ENCODE peak calls at places on chromosomes 7 and 10, in five cellular contexts. One of them, this sample, is unnamed.

GRCh38 chr7:98681951-98682350 is 64.9 kb downstream of the NPTX2 start:
- DNase-seq in CD8-positive, alpha-beta T cell: no peak
- DNase-seq in cardiac fibroblast: no peak
- DNase-seq in tibial artery: no peak
- DNase-seq in mammary epithelial cell: peak; percentile 3
- DNase-seq in this sample: no peak

GRCh38 chr10:117174439-117175214 is 22.7 kb upstream of the KCNK18 start:
- DNase-seq in cardiac fibroblast: peak; percentile 77
- DNase-seq in mammary epithelial cell: peak; percentile 77
- DNase-seq in CD8-positive, alpha-beta T cell: peak; percentile 84
- DNase-seq in tibial artery: peak; percentile 76
- DNase-seq in this sample: peak; percentile 91

GRCh38 chr7:3065724-3066143 is 22.1 kb upstream of the CARD11 start:
- DNase-seq in mammary epithelial cell: no peak
- DNase-seq in tibial artery: no peak
- DNase-seq in CD8-positive, alpha-beta T cell: peak; percentile 57
- DNase-seq in cardiac fibroblast: peak; percentile 2
- DNase-seq in this sample: peak; percentile 36

GRCh38 chr10:50937230-50937907 is 51.9 kb upstream of the A1CF start:
- DNase-seq in cardiac fibroblast: peak; percentile 69
- DNase-seq in CD8-positive, alpha-beta T cell: no peak
- DNase-seq in mammary epithelial cell: peak; percentile 12
- DNase-seq in tibial artery: no peak
- DNase-seq in this sample: peak; percentile 9

GRCh38 chr7:16851829-16852228 is 30.0 kb downstream of the AGR3 start:
- DNase-seq in tibial artery: no peak
- DNase-seq in cardiac fibroblast: no peak
- DNase-seq in mammary epithelial cell: no peak
- DNase-seq in CD8-positive, alpha-beta T cell: no peak
- DNase-seq in this sample: no peak

GRCh38 chr7:87475359-87476178 is at the start of gene ABCB4:
- DNase-seq in CD8-positive, alpha-beta T cell: no peak
- DNase-seq in cardiac fibroblast: no peak
- DNase-seq in mammary epithelial cell: no peak
- DNase-seq in tibial artery: no peak
- DNase-seq in this sample: no peak

GRCh38 chr10:878333-878753 is 53.2 kb downstream of the LARP4B start:
- DNase-seq in tibial artery: no peak
- DNase-seq in CD8-positive, alpha-beta T cell: no peak
- DNase-seq in cardiac fibroblast: peak; percentile 13
- DNase-seq in mammary epithelial cell: no peak
- DNase-seq in this sample: no peak

GRCh38 chr10:114772496-114773196 is 48.9 kb upstream of the FHIP2A start:
- DNase-seq in CD8-positive, alpha-beta T cell: no peak
- DNase-seq in mammary epithelial cell: no peak
- DNase-seq in tibial artery: no peak
- DNase-seq in cardiac fibroblast: no peak
- DNase-seq in this sample: no peak

GRCh38 chr10:105291571-105291970 is 650.5 kb downstream of the SORCS3 start:
- DNase-seq in tibial artery: no peak
- DNase-seq in mammary epithelial cell: peak; percentile 2
- DNase-seq in CD8-positive, alpha-beta T cell: no peak
- DNase-seq in cardiac fibroblast: no peak
- DNase-seq in this sample: no peak

GRCh38 chr7:40758590-40758989 is 623.8 kb downstream of the SUGCT start:
- DNase-seq in mammary epithelial cell: no peak
- DNase-seq in tibial artery: no peak
- DNase-seq in cardiac fibroblast: peak; percentile 46
- DNase-seq in CD8-positive, alpha-beta T cell: no peak
- DNase-seq in this sample: no peak

GRCh38 chr7:105656922-105657521 is 75.7 kb upstream of the EFCAB10 start:
- DNase-seq in mammary epithelial cell: no peak
- DNase-seq in CD8-positive, alpha-beta T cell: peak; percentile 72
- DNase-seq in cardiac fibroblast: no peak
- DNase-seq in tibial artery: no peak
- DNase-seq in this sample: peak; percentile 65

GRCh38 chr7:29809533-29810155 is 3.3 kb downstream of the WIPF3 start:
- DNase-seq in cardiac fibroblast: no peak
- DNase-seq in CD8-positive, alpha-beta T cell: no peak
- DNase-seq in tibial artery: no peak
- DNase-seq in mammary epithelial cell: no peak
- DNase-seq in this sample: no peak

GRCh38 chr10:4315529-4315928 is 510.5 kb upstream of the AKR1E2 start:
- DNase-seq in tibial artery: no peak
- DNase-seq in cardiac fibroblast: peak; percentile 91
- DNase-seq in mammary epithelial cell: no peak
- DNase-seq in CD8-positive, alpha-beta T cell: no peak
- DNase-seq in this sample: no peak

GRCh38 chr10:30454744-30455498 is 20.9 kb downstream of the MAP3K8 start:
- DNase-seq in CD8-positive, alpha-beta T cell: no peak
- DNase-seq in cardiac fibroblast: peak; percentile 98
- DNase-seq in mammary epithelial cell: no peak
- DNase-seq in tibial artery: no peak
- DNase-seq in this sample: no peak

GRCh38 chr10:121608669-121609190 is 10.5 kb upstream of the FGFR2 start:
- DNase-seq in cardiac fibroblast: no peak
- DNase-seq in CD8-positive, alpha-beta T cell: peak; percentile 17
- DNase-seq in tibial artery: peak; percentile 71
- DNase-seq in mammary epithelial cell: peak; percentile 49
- DNase-seq in this sample: peak; percentile 63

GRCh38 chr7:117808273-117808868 is 64.9 kb downstream of the CTTNBP2 start:
- DNase-seq in tibial artery: peak; percentile 71
- DNase-seq in cardiac fibroblast: no peak
- DNase-seq in CD8-positive, alpha-beta T cell: no peak
- DNase-seq in mammary epithelial cell: no peak
- DNase-seq in this sample: no peak

GRCh38 chr7:36765605-36766004 is 41.3 kb upstream of the AOAH start:
- DNase-seq in cardiac fibroblast: no peak
- DNase-seq in CD8-positive, alpha-beta T cell: no peak
- DNase-seq in mammary epithelial cell: no peak
- DNase-seq in tibial artery: no peak
- DNase-seq in this sample: no peak

GRCh38 chr10:72425133-72425532 is 70.4 kb upstream of the DNAJB12 start:
- DNase-seq in CD8-positive, alpha-beta T cell: no peak
- DNase-seq in tibial artery: no peak
- DNase-seq in mammary epithelial cell: no peak
- DNase-seq in cardiac fibroblast: peak; percentile 62
- DNase-seq in this sample: no peak

GRCh38 chr10:90775351-90776028 is 82.3 kb downstream of the HTR7 start:
- DNase-seq in mammary epithelial cell: peak; percentile 64
- DNase-seq in CD8-positive, alpha-beta T cell: no peak
- DNase-seq in tibial artery: no peak
- DNase-seq in cardiac fibroblast: peak; percentile 83
- DNase-seq in this sample: no peak

GRCh38 chr7:34091330-34091917 is 186.1 kb downstream of the BMPER start:
- DNase-seq in CD8-positive, alpha-beta T cell: no peak
- DNase-seq in mammary epithelial cell: peak; percentile 42
- DNase-seq in cardiac fibroblast: peak; percentile 71
- DNase-seq in tibial artery: no peak
- DNase-seq in this sample: peak; percentile 46

GRCh38 chr7:101987494-101987893 is 170.1 kb downstream of the CUX1 start:
- DNase-seq in CD8-positive, alpha-beta T cell: no peak
- DNase-seq in mammary epithelial cell: no peak
- DNase-seq in cardiac fibroblast: no peak
- DNase-seq in tibial artery: no peak
- DNase-seq in this sample: no peak

GRCh38 chr7:128697301-128697905 is 25.3 kb downstream of the GARIN1A start:
- DNase-seq in tibial artery: no peak
- DNase-seq in cardiac fibroblast: peak; percentile 68
- DNase-seq in CD8-positive, alpha-beta T cell: peak; percentile 21
- DNase-seq in mammary epithelial cell: peak; percentile 62
- DNase-seq in this sample: peak; percentile 60
- TF ChIP-seq CTCF in tibial artery: peak; percentile 7
- TF ChIP-seq CTCF in cardiac fibroblast: peak; percentile 43
- TF ChIP-seq CTCF in CD8-positive, alpha-beta T cell: no peak
- TF ChIP-seq CTCF in mammary epithelial cell: no peak
- TF ChIP-seq CTCF in this sample: no peak

GRCh38 chr7:142873281-142873784 is 12.2 kb downstream of the TRPV6 start:
- DNase-seq in mammary epithelial cell: no peak
- DNase-seq in CD8-positive, alpha-beta T cell: no peak
- DNase-seq in tibial artery: no peak
- DNase-seq in cardiac fibroblast: peak; percentile 11
- DNase-seq in this sample: peak; percentile 43
- TF ChIP-seq CTCF in mammary epithelial cell: peak; percentile 57
- TF ChIP-seq CTCF in CD8-positive, alpha-beta T cell: no peak
- TF ChIP-seq CTCF in tibial artery: peak; percentile 6
- TF ChIP-seq CTCF in cardiac fibroblast: peak; percentile 67
- TF ChIP-seq CTCF in this sample: peak; percentile 76

GRCh38 chr7:71753959-71754652 is 622.2 kb downstream of the GALNT17 start:
- DNase-seq in mammary epithelial cell: no peak
- DNase-seq in cardiac fibroblast: no peak
- DNase-seq in tibial artery: no peak
- DNase-seq in CD8-positive, alpha-beta T cell: no peak
- DNase-seq in this sample: no peak

GRCh38 chr7:71753236-71753635 is 621.3 kb downstream of the GALNT17 start:
- DNase-seq in CD8-positive, alpha-beta T cell: no peak
- DNase-seq in mammary epithelial cell: no peak
- DNase-seq in tibial artery: no peak
- DNase-seq in cardiac fibroblast: no peak
- DNase-seq in this sample: no peak

GRCh38 chr7:71754828-71755227 is 622.9 kb downstream of the GALNT17 start:
- DNase-seq in CD8-positive, alpha-beta T cell: no peak
- DNase-seq in tibial artery: no peak
- DNase-seq in mammary epithelial cell: no peak
- DNase-seq in cardiac fibroblast: no peak
- DNase-seq in this sample: no peak

GRCh38 chr7:71750290-71750689 is 618.3 kb downstream of the GALNT17 start:
- DNase-seq in tibial artery: no peak
- DNase-seq in cardiac fibroblast: no peak
- DNase-seq in CD8-positive, alpha-beta T cell: no peak
- DNase-seq in mammary epithelial cell: no peak
- DNase-seq in this sample: no peak

DNA sequence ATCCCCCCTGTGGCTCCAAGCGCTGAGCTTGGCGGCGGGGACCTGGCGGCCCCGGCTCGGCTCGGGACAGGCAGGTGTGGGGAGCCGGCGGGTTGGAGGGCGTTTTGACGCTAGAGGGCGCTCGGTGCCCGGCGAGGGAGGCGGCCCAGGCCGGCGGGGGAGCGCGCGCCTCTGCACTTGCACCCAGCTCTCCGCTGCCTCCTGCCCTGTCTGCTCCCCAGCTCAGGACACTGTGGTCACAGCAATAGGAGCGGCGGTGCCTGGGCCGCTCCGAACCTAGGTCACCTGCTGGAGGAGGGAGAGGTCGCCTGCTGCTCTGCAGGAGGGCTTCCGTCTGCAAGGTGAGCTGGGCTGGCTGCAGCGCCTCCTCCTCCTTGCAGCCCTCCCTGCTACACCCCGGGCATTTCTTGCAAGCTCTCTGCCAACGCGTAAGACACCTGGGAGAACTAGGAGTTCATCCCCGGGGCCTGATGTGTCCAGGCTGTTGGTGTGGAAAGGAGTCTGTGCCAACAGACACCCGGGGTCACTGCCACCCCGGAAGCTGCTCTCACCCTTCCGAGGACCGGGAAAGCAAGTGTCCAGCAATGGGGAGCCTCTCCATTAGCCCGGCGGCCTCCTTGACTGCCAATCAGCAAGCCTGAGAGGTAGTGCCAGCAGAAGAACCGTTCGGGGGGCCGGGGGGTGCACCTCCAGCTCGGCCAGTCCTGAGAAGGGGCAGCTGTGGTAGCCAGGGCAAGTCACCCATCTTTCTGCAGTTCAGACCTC is 620.4 kb downstream of the GALNT17 start:
- DNase-seq in CD8-positive, alpha-beta T cell: no peak
- DNase-seq in cardiac fibroblast: peak; percentile 11
- DNase-seq in tibial artery: no peak
- DNase-seq in mammary epithelial cell: peak; percentile 5
- DNase-seq in this sample: peak; percentile 80
- TF ChIP-seq CTCF in CD8-positive, alpha-beta T cell: no peak
- TF ChIP-seq CTCF in cardiac fibroblast: peak; percentile 23
- TF ChIP-seq CTCF in tibial artery: no peak
- TF ChIP-seq CTCF in mammary epithelial cell: peak; percentile 13
- TF ChIP-seq CTCF in this sample: peak; percentile 84

GRCh38 chr10:18456984-18457383 is 194.4 kb downstream of the NSUN6 start:
- DNase-seq in tibial artery: no peak
- DNase-seq in CD8-positive, alpha-beta T cell: no peak
- DNase-seq in mammary epithelial cell: no peak
- DNase-seq in cardiac fibroblast: no peak
- DNase-seq in this sample: no peak
- TF ChIP-seq CTCF in tibial artery: no peak
- TF ChIP-seq CTCF in CD8-positive, alpha-beta T cell: no peak
- TF ChIP-seq CTCF in mammary epithelial cell: no peak
- TF ChIP-seq CTCF in cardiac fibroblast: no peak
- TF ChIP-seq CTCF in this sample: no peak

GRCh38 chr10:101138788-101139420 is 7.8 kb downstream of the TLX1 start:
- DNase-seq in cardiac fibroblast: no peak
- DNase-seq in CD8-positive, alpha-beta T cell: no peak
- DNase-seq in mammary epithelial cell: no peak
- DNase-seq in tibial artery: no peak
- DNase-seq in this sample: no peak

GRCh38 chr10:101140084-101140949 is 9.2 kb downstream of the TLX1 start:
- DNase-seq in tibial artery: no peak
- DNase-seq in cardiac fibroblast: no peak
- DNase-seq in mammary epithelial cell: no peak
- DNase-seq in CD8-positive, alpha-beta T cell: no peak
- DNase-seq in this sample: no peak

GRCh38 chr10:101137271-101137670 is 6.2 kb downstream of the TLX1 start:
- DNase-seq in cardiac fibroblast: no peak
- DNase-seq in CD8-positive, alpha-beta T cell: no peak
- DNase-seq in tibial artery: no peak
- DNase-seq in mammary epithelial cell: no peak
- DNase-seq in this sample: no peak

GRCh38 chr10:101140950-101141621 is 10.0 kb downstream of the TLX1 start:
- DNase-seq in tibial artery: no peak
- DNase-seq in mammary epithelial cell: no peak
- DNase-seq in CD8-positive, alpha-beta T cell: no peak
- DNase-seq in cardiac fibroblast: no peak
- DNase-seq in this sample: no peak

DNA sequence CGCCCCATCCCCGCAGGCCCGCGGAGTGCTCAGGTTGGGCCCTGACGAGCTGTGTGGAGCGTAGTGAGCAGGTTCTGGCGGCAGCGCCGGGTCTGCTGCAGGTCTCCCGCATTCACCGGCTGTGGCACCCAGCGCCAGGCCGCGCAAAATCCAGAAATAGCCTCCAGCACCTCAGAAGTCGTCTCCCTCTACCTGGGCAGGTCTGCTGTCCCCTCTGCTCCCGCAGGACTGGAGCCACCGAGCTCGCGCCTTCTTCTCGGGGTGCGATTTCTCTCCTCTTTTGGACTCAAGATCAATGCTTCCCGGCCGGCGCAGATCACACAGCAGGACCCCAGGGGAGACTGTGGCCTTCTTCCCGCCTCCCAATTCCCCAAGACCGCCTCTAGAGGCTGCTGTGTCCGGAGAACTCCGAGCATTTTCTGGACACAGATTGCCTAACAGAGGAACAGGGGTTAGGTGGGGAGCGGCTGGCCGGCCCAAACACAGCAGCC is 8.4 kb downstream of the TLX1 start:
- DNase-seq in cardiac fibroblast: peak; percentile 31
- DNase-seq in mammary epithelial cell: no peak
- DNase-seq in tibial artery: no peak
- DNase-seq in CD8-positive, alpha-beta T cell: no peak
- DNase-seq in this sample: peak; percentile 59
- TF ChIP-seq CTCF in cardiac fibroblast: peak; percentile 48
- TF ChIP-seq CTCF in mammary epithelial cell: peak; percentile 7
- TF ChIP-seq CTCF in tibial artery: no peak
- TF ChIP-seq CTCF in CD8-positive, alpha-beta T cell: no peak
- TF ChIP-seq CTCF in this sample: no peak